ENCODE peak calls at places on chromosomes 12 and 14, in five cellular contexts. V is activated CD8-positive, alpha-beta memory T cell treated with anti-CD3 and anti-CD28 coated beads for 48 hours; P is omental fat pad; H is NCI-H460; I is activated naive CD4-positive, alpha-beta T cell. Q is an unnamed sample.

GRCh38 chr12:132710062-132710421 is 600 bp upstream of the PGAM5 start:
- DNase-seq in I (no peak), P (no peak), V (no peak), H (no peak), Q (no peak)

GRCh38 chr14:51539571-51540037 is 112.1 kb upstream of the FRMD6 start:
- DNase-seq in I (no peak), H (no peak), P (no peak), V (no peak), Q (no peak)

GRCh38 chr14:90491221-90491867 is 94.5 kb downstream of the CALM1 start:
- DNase-seq in V (no peak), H (no peak), I (no peak), P (no peak), Q (no peak)

GRCh38 chr12:109999983-110000505 is 814 bp downstream of the ANKRD13A start:
- DNase-seq in V (no peak), P (no peak), I (no peak), H (no peak), Q (peak; percentile 6)

GRCh38 chr14:69756298-69756697 is 10.6 kb upstream of the SRSF5 start:
- DNase-seq in V (no peak), P (no peak), I (no peak), H (no peak), Q (no peak)

GRCh38 chr12:113302925-113303640 is 31.8 kb downstream of the SLC8B1 start:
- DNase-seq in I (no peak), V (no peak), P (no peak), H (no peak), Q (no peak)

GRCh38 chr14:44462372-44462771 is 44.7 kb downstream of the FSCB start:
- DNase-seq in H (no peak), V (no peak), I (no peak), P (no peak), Q (no peak)

GRCh38 chr14:71647086-71647784 is 285.0 kb upstream of the RGS6 start:
- DNase-seq in P (no peak), V (no peak), H (no peak), I (no peak), Q (no peak)

GRCh38 chr12:99704036-99704435 is 56.5 kb downstream of the GARIN6 start:
- DNase-seq in P (no peak), V (no peak), I (no peak), H (no peak), Q (no peak)